ENCODE peak calls at places on chromosomes 13 and 19, in nine cellular contexts. M is sigmoid colon, G is suprapubic skin, Y is tibial nerve, X is transverse colon, K is A549, A is ovary, R is SK-N-SH, W is GM12878. P is an unnamed sample.

GRCh38 chr13:64158910-64159309 is 2743.3 kb upstream of the PCDH20 start:
- DNase-seq in K (no peak), W (no peak), M (no peak), R (peak; percentile 5), X (no peak), A (no peak), Y (no peak), G (no peak), P (no peak)

GRCh38 chr19:4064073-4064550 is 2.6 kb downstream of the ZBTB7A start:
- DNase-seq in G (no peak), K (no peak), X (peak; percentile 43), A (peak; percentile 64), W (no peak), Y (no peak), R (peak; percentile 63), M (peak; percentile 82), P (no peak)

GRCh38 chr19:17826508-17827056 is 5.3 kb upstream of the INSL3 start:
- DNase-seq in R (no peak), G (no peak), K (no peak), A (no peak), Y (no peak), X (no peak), M (no peak), W (no peak), P (no peak)

GRCh38 chr13:104936304-104936703 is 1599.2 kb downstream of the EFNB2 start:
- DNase-seq in K (no peak), A (no peak), Y (no peak), G (no peak), X (no peak), M (no peak), R (no peak), W (no peak), P (no peak)

GRCh38 chr19:30651691-30652090 is 279.5 kb downstream of the ZNF536 start:
- DNase-seq in G (no peak), M (no peak), X (no peak), R (no peak), Y (no peak), K (no peak), A (no peak), W (no peak), P (no peak)

GRCh38 chr13:113859311-113860050 is 4.4 kb downstream of the GAS6 start:
- DNase-seq in Y (no peak), X (no peak), W (no peak), A (peak; percentile 24), R (no peak), G (no peak), K (no peak), M (no peak), P (no peak)

GRCh38 chr13:20190481-20191310 is 2.0 kb downstream of the GJB2 start:
- DNase-seq in G (no peak), K (no peak), Y (no peak), A (no peak), M (no peak), R (no peak), X (no peak), W (no peak), P (no peak)

GRCh38 chr19:4524808-4525562 is 6.7 kb upstream of the PLIN4 start:
- DNase-seq in Y (peak; percentile 63), W (no peak), X (peak; percentile 66), M (no peak), R (peak; percentile 79), A (peak; percentile 75), G (peak; percentile 69), K (peak; percentile 51), P (peak; percentile 63)

GRCh38 chr19:46678110-46678732 is 17.2 kb upstream of the DACT3 start:
- DNase-seq in R (peak; percentile 89), G (no peak), X (no peak), A (no peak), M (no peak), Y (no peak), K (peak; percentile 64), W (no peak), P (peak; percentile 31)

GRCh38 chr19:15212682-15213081 is 11.9 kb upstream of the NOTCH3 start:
- DNase-seq in A (no peak), R (no peak), X (no peak), W (no peak), K (no peak), Y (no peak), G (no peak), M (no peak), P (no peak)

GRCh38 chr19:58150328-58150921 is at the start of gene ZNF329:
- DNase-seq in M (peak; percentile 87), Y (peak; percentile 69), W (peak; percentile 32), K (peak; percentile 85), X (peak; percentile 87), G (peak; percentile 82), R (peak; percentile 98), A (peak; percentile 89), P (peak; percentile 85)

DNA sequence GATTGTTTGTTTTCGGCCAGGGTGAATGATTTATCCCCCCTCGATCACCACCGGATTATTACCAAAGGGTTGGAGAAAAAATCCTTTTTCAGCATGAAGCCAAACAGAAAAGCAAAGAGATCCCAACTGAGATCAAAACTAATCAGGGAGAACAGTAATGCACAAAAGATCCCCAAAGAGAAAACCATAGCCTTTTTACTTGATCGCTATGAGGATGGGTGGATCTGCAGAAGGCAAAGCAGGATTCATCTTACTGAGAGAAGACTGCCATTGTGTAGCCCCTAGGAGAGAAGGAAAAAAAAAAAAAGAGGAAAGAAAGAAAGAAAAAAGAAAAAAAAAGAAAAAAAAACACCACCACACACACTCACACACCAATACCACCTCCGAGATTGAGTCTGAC is at the start of gene FGF14:
- DNase-seq in Y (no peak), G (no peak), X (no peak), K (no peak), R (peak; percentile 31), M (no peak), W (no peak), A (no peak), P (no peak)
- TF ChIP-seq CTCF in Y (no peak), G (no peak), X (no peak), K (no peak), R (no peak), M (no peak), W (no peak), A (no peak), P (no peak)

GRCh38 chr13:100510208-100510997 is 78.2 kb downstream of the GGACT start:
- DNase-seq in K (no peak), W (no peak), M (no peak), A (no peak), R (peak; percentile 77), G (no peak), Y (no peak), X (no peak), P (no peak)
- TF ChIP-seq EP300 in K (no peak), W (no peak), M (no peak), A (no peak), R (peak; percentile 71), G (no peak), Y (no peak), X (no peak), P (no peak)

DNA sequence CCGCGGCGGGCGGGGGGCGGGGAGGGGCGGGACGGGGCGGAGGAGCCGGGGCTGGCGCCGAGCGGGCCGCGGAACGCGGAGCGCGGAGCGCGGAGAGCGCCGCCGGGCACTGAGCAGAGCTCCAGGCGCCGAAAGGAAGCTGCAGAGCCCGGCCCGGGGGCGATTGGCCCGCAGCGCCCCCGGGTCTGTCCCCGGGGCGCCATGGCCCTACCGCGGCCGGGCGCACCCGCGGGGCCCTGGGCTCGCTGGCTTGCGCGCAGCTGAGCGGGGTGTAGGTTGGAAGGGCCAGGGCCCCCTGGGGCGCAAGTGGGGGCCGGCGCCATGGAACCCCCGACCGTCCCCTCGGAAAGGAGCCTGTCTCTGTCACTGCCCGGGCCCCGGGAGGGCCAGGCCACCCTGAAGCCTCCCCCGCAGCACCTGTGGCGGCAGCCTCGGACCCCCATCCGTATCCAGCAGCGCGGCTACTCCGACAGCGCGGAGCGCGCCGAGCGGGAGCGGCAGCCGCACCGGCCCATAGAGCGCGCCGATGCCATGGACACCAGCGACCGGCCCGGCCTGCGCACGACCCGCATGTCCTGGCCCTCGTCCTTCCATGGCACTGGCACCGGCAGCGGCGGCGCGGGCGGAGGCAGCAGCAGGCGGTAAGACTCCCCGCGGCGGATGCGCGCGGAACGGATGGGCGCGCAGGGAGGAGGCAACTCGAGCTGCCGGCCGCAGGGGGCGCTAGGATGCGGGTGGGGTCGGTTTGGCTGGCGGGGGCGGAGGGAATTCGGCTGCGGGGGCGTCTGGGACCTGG is at the start of gene PDE4A:
- DNase-seq in K (peak; percentile 68), G (no peak), Y (no peak), A (no peak), M (no peak), R (peak; percentile 73), X (no peak), W (no peak), P (no peak)
- TF ChIP-seq CTCF in K (peak; percentile 38), G (no peak), Y (no peak), A (no peak), M (no peak), R (peak; percentile 63), X (no peak), W (peak; percentile 49), P (no peak)

DNA sequence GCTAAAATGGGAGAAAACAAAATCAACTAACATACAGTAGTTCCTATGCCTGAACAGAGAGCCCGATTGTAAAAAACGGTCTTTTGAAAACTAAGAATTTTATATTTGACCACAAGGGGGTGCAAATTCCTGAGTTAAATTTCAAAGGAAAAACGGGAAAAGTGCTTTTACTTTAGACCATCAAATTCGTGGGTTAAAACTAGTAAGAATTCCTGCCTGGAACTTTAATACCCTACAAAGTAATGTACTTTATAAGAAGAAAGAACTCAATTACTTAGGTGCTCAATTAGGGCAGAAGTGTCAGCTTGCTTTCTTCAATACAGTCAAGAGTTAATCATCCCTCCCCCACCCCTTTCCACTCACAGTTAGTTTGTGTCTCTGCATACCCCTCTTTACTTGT is 69.8 kb downstream of the KCNRG start:
- DNase-seq in M (no peak), Y (no peak), G (no peak), R (no peak), X (no peak), K (peak; percentile 32), W (no peak), A (no peak), P (no peak)
- TF ChIP-seq EP300 in M (no peak), Y (no peak), G (no peak), R (no peak), X (no peak), K (no peak), W (no peak), A (no peak), P (no peak)

GRCh38 chr13:110869805-110870706 is 44.8 kb downstream of the ANKRD10 start:
- DNase-seq in K (peak; percentile 96), Y (peak; percentile 85), X (peak; percentile 74), R (peak; percentile 58), W (no peak), A (peak; percentile 79), M (peak; percentile 96), G (peak; percentile 91), P (peak; percentile 79)
- TF ChIP-seq CTCF in K (no peak), Y (no peak), X (peak; percentile 13), R (no peak), W (no peak), A (peak; percentile 21), M (peak; percentile 36), G (no peak), P (no peak)

GRCh38 chr13:41199061-41199460 is 4.7 kb upstream of the KBTBD7 start:
- DNase-seq in K (no peak), M (no peak), A (no peak), X (no peak), W (no peak), G (no peak), Y (no peak), R (no peak), P (no peak)
- TF ChIP-seq EP300 in K (no peak), M (no peak), A (no peak), X (no peak), W (no peak), G (no peak), Y (no peak), R (no peak), P (no peak)

GRCh38 chr13:75754936-75755335 is 118.8 kb downstream of the LMO7 start:
- DNase-seq in K (no peak), Y (no peak), M (no peak), R (no peak), G (no peak), W (no peak), X (no peak), A (no peak), P (no peak)
- TF ChIP-seq CTCF in K (no peak), Y (no peak), M (no peak), R (no peak), G (no peak), W (no peak), X (no peak), A (no peak), P (no peak)